ENCODE peak calls at places on chromosome 10, in four cellular contexts. One of them, this sample, is unnamed.

GRCh38 chr10:88791924-88792323 is 10.6 kb upstream of the LIPM start:
- DNase-seq in HEK293T: peak
- DNase-seq in K562: no peak
- DNase-seq in HepG2: peak
- DNase-seq in this sample: peak

GRCh38 chr10:15188629-15189028 is 20.1 kb upstream of the NMT2 start:
- DNase-seq in HEK293T: no peak
- DNase-seq in K562: no peak
- DNase-seq in HepG2: no peak
- DNase-seq in this sample: no peak

GRCh38 chr10:104122273-104123107 is 519 bp downstream of the SFR1 start:
- DNase-seq in HEK293T: peak
- DNase-seq in K562: peak
- DNase-seq in HepG2: no peak
- DNase-seq in this sample: no peak

GRCh38 chr10:31103096-31103495 is 71.4 kb upstream of the ZNF438 start:
- DNase-seq in HEK293T: no peak
- DNase-seq in K562: no peak
- DNase-seq in HepG2: no peak
- DNase-seq in this sample: no peak

GRCh38 chr10:103499881-103500280 is 6.4 kb downstream of the NEURL1 start:
- DNase-seq in HEK293T: no peak
- DNase-seq in K562: no peak
- DNase-seq in HepG2: no peak
- DNase-seq in this sample: no peak

GRCh38 chr10:36794981-36795380 is 330.4 kb upstream of the ANKRD30A start:
- DNase-seq in HEK293T: no peak
- DNase-seq in K562: no peak
- DNase-seq in HepG2: no peak
- DNase-seq in this sample: no peak

GRCh38 chr10:86665868-86666267 is 2.4 kb upstream of the LDB3 start:
- DNase-seq in HEK293T: no peak
- DNase-seq in K562: no peak
- DNase-seq in HepG2: no peak
- DNase-seq in this sample: no peak

GRCh38 chr10:36872702-36873393 is 252.6 kb upstream of the ANKRD30A start:
- DNase-seq in HEK293T: no peak
- DNase-seq in K562: no peak
- DNase-seq in HepG2: no peak
- DNase-seq in this sample: no peak

GRCh38 chr10:21572578-21572977 is 38.5 kb downstream of the MLLT10 start:
- DNase-seq in HEK293T: no peak
- DNase-seq in K562: no peak
- DNase-seq in HepG2: no peak
- DNase-seq in this sample: no peak

GRCh38 chr10:29635711-29636144 is 957 bp upstream of the SVIL start:
- DNase-seq in HEK293T: no peak
- DNase-seq in K562: no peak
- DNase-seq in HepG2: peak
- DNase-seq in this sample: peak

GRCh38 chr10:92074126-92074887 is 150.7 kb downstream of the BTAF1 start:
- DNase-seq in HEK293T: no peak
- DNase-seq in K562: peak
- DNase-seq in HepG2: no peak
- DNase-seq in this sample: no peak

GRCh38 chr10:62136931-62137330 is 131.7 kb downstream of the RTKN2 start:
- DNase-seq in HEK293T: no peak
- DNase-seq in K562: no peak
- DNase-seq in HepG2: no peak
- DNase-seq in this sample: no peak

GRCh38 chr10:87702973-87703294 is 43.3 kb downstream of the PAPSS2 start:
- DNase-seq in HEK293T: no peak
- DNase-seq in K562: no peak
- DNase-seq in HepG2: no peak
- DNase-seq in this sample: no peak

GRCh38 chr10:61166065-61166464 is 222.1 kb upstream of the RHOBTB1 start:
- DNase-seq in HEK293T: no peak
- DNase-seq in K562: no peak
- DNase-seq in HepG2: no peak
- DNase-seq in this sample: no peak

GRCh38 chr10:48609441-48609840 is 4.6 kb upstream of the ARHGAP22 start:
- DNase-seq in HEK293T: no peak
- DNase-seq in K562: no peak
- DNase-seq in HepG2: no peak
- DNase-seq in this sample: no peak

GRCh38 chr10:5297466-5297865 is 67.3 kb upstream of the UCN3 start:
- DNase-seq in HEK293T: no peak
- DNase-seq in K562: no peak
- DNase-seq in HepG2: no peak
- DNase-seq in this sample: no peak

GRCh38 chr10:90458054-90458453 is 399.8 kb downstream of the HTR7 start:
- DNase-seq in HEK293T: no peak
- DNase-seq in K562: no peak
- DNase-seq in HepG2: no peak
- DNase-seq in this sample: no peak

GRCh38 chr10:77231884-77232283 is 405.7 kb downstream of the KCNMA1 start:
- DNase-seq in HEK293T: no peak
- DNase-seq in K562: no peak
- DNase-seq in HepG2: no peak
- DNase-seq in this sample: no peak

GRCh38 chr10:124217906-124218769 is 124.7 kb upstream of the CHST15 start:
- DNase-seq in HEK293T: no peak
- DNase-seq in K562: no peak
- DNase-seq in HepG2: no peak
- DNase-seq in this sample: peak

GRCh38 chr10:18333616-18334015 is 193.4 kb downstream of the CACNB2 start:
- DNase-seq in HEK293T: no peak
- DNase-seq in K562: no peak
- DNase-seq in HepG2: peak
- DNase-seq in this sample: no peak

GRCh38 chr10:69630651-69631400 is 779 bp downstream of the FAM241B start:
- DNase-seq in HEK293T: no peak
- DNase-seq in K562: no peak
- DNase-seq in HepG2: no peak
- DNase-seq in this sample: no peak

GRCh38 chr10:69629897-69630650 is at the start of gene FAM241B:
- DNase-seq in HEK293T: peak
- DNase-seq in K562: peak
- DNase-seq in HepG2: no peak
- DNase-seq in this sample: peak

GRCh38 chr10:69631566-69631965 is 1.5 kb downstream of the FAM241B start:
- DNase-seq in HEK293T: no peak
- DNase-seq in K562: no peak
- DNase-seq in HepG2: no peak
- DNase-seq in this sample: no peak

GRCh38 chr10:69628876-69629275 is 1.2 kb upstream of the FAM241B start:
- DNase-seq in HEK293T: no peak
- DNase-seq in K562: peak
- DNase-seq in HepG2: no peak
- DNase-seq in this sample: no peak

DNA sequence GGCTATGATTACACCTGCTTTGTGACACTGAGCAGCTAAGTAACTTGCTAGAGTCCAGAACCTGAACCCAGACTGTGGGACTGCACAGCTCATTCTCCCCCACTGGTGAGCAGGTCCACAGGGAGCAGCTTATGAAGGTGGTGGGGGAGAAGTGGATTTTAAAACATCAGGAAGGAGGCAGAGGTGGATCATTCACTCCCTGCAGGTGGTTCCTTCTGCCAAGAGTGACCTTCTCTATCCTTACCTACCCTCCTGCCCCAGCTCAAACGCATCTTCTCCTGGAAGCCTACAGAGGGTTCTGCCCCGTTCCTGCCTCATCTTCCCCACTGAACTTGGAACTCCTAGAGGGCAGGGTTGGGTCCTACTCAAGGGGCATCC is 539 bp upstream of the FAM241B start:
- DNase-seq in HEK293T: no peak
- DNase-seq in K562: peak
- DNase-seq in HepG2: no peak
- DNase-seq in this sample: no peak
- TF ChIP-seq ELF4 in HEK293T: no peak
- TF ChIP-seq ELF4 in K562: no peak
- TF ChIP-seq ELF4 in HepG2: no peak
- TF ChIP-seq ELF4 in this sample: no peak

DNA sequence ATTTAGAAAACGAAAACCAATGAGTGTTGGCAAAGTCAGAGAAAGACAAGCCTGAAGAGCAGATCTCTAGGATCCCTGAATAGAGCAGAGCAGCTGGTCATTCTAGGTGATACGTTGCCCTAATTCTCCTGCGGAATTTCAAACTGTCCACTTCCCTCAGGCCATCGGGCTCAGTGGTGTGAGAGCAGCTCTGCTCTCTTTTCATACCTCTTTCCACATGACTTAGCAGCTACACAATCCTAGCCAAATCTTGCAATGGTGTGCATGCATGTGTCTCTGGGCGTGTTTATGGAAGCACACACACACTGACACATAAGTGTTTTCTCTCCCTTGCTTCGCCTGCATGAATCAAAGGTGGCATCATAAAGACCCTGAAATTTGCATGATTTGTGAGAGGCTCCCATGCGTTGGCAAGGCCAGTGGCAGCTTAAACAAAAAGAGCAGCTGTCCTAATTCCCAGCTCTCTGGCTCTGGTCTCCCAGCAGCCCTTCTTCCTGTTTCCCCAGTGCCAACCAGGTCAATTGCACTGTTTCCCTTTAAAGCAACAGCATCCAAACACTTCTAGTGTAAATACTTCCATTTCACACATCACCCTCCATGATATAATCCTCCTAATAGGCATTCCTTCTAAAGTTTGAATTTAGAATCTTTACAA is 1189.5 kb downstream of the GATA3 start:
- DNase-seq in HEK293T: no peak
- DNase-seq in K562: no peak
- DNase-seq in HepG2: no peak
- DNase-seq in this sample: no peak
- TF ChIP-seq ELF4 in HEK293T: no peak
- TF ChIP-seq ELF4 in K562: no peak
- TF ChIP-seq ELF4 in HepG2: no peak
- TF ChIP-seq ELF4 in this sample: no peak

DNA sequence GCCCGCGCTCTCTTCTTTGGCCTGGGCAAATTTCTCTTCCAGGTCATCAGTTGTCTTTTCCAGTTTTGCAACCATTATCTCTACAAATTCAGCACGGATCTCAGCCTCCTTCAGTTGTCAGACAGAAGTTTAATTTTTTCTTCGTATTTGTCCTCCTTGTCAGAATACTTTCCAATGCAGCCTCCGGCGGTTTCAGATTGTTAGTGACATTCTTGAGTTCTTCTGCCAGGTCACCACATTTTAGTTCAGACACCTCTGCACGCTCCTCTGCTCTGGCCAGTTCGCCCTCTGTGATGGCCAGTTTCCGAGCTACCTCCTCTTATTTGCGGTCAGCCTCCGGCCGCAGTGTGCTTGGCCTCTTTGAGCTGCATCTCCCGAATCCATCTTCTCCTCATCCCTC is 32.8 kb upstream of the CPN1 start:
- DNase-seq in HEK293T: no peak
- DNase-seq in K562: no peak
- DNase-seq in HepG2: no peak
- DNase-seq in this sample: no peak
- TF ChIP-seq ELF4 in HEK293T: no peak
- TF ChIP-seq ELF4 in K562: no peak
- TF ChIP-seq ELF4 in HepG2: no peak
- TF ChIP-seq ELF4 in this sample: no peak

GRCh38 chr10:118842826-118843624 is 88.3 kb upstream of the CACUL1 start:
- DNase-seq in HEK293T: no peak
- DNase-seq in K562: no peak
- DNase-seq in HepG2: no peak
- DNase-seq in this sample: no peak
- TF ChIP-seq ELF4 in HEK293T: no peak
- TF ChIP-seq ELF4 in K562: no peak
- TF ChIP-seq ELF4 in HepG2: no peak
- TF ChIP-seq ELF4 in this sample: no peak

DNA sequence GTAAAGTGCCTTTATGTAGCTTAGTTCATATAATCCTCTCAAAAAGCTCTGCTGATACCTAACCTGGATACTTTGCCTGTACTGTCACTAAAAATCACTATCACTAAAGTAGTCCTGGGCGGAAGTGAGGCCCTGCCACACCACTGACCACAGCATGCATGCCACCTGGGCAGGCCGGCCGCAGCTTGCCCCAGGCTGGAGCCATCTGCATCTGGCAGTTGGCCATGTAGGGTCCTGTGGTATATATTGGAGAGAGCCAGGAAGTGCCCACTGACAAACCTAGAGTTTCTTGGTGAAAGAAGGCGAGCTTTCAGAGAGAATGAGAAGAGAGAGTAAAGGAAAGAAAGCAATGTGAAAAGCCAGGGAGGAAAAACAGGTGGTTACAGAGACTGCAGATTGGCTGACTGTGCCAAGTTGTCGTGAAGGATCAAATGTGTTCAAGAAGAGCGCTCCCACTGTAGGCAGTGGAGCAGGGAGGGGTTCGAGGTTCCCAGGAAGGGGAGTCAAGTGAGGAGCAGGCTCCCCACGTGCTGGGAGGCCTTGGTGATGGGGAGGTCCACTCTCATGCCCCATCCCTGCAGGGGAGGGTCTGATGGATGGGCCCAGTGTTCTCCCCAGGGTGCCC is 13.6 kb downstream of the LOXL4 start:
- DNase-seq in HEK293T: no peak
- DNase-seq in K562: no peak
- DNase-seq in HepG2: no peak
- DNase-seq in this sample: no peak
- TF ChIP-seq ELF4 in HEK293T: no peak
- TF ChIP-seq ELF4 in K562: no peak
- TF ChIP-seq ELF4 in HepG2: no peak
- TF ChIP-seq ELF4 in this sample: no peak

GRCh38 chr10:129631870-129632623 is 165.0 kb downstream of the MGMT start:
- DNase-seq in HEK293T: no peak
- DNase-seq in K562: no peak
- DNase-seq in HepG2: no peak
- DNase-seq in this sample: no peak

GRCh38 chr10:129641982-129642381 is 174.9 kb downstream of the MGMT start:
- DNase-seq in HEK293T: no peak
- DNase-seq in K562: no peak
- DNase-seq in HepG2: no peak
- DNase-seq in this sample: no peak

GRCh38 chr10:129641351-129641750 is 174.3 kb downstream of the MGMT start:
- DNase-seq in HEK293T: no peak
- DNase-seq in K562: no peak
- DNase-seq in HepG2: no peak
- DNase-seq in this sample: no peak

GRCh38 chr10:129637841-129638240 is 170.8 kb downstream of the MGMT start:
- DNase-seq in HEK293T: no peak
- DNase-seq in K562: no peak
- DNase-seq in HepG2: no peak
- DNase-seq in this sample: no peak

GRCh38 chr10:129637010-129637409 is 170.0 kb downstream of the MGMT start:
- DNase-seq in HEK293T: no peak
- DNase-seq in K562: no peak
- DNase-seq in HepG2: no peak
- DNase-seq in this sample: no peak
- TF ChIP-seq ELF4 in HEK293T: no peak
- TF ChIP-seq ELF4 in K562: no peak
- TF ChIP-seq ELF4 in HepG2: no peak
- TF ChIP-seq ELF4 in this sample: no peak

DNA sequence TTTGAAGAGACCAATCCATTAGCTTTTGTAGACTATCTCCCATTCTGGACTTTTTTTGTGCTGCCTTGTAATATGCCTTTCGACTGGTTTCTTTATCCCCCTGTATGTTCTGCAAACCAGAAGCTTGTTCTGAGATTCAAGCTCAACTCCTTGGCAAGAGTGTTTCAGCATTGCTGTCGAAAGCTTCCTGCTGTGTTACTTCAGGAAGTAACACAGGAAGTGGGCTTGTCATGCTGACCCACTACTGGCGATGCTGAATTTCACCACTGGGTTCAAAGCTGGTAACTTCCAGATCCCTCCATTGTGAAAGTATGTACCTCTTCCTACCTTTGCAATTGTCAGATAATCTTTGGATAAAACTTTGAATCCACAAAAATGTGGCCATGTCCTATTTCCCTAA is 57.9 kb upstream of the INSYN2A start:
- DNase-seq in HEK293T: no peak
- DNase-seq in K562: no peak
- DNase-seq in HepG2: no peak
- DNase-seq in this sample: no peak
- TF ChIP-seq ELF4 in HEK293T: no peak
- TF ChIP-seq ELF4 in K562: no peak
- TF ChIP-seq ELF4 in HepG2: no peak
- TF ChIP-seq ELF4 in this sample: no peak

This sample was measured in WTC11.